ENCODE peak calls at places on chromosome 14, in six cellular contexts. I is IMR-90, Z is H1, M is H9, N is neuronal stem cell, L is trophoblast cell. K is an unnamed sample.

GRCh38 chr14:75433631-75434556 is 6.1 kb downstream of the JDP2 start:
- DNase-seq in I (no peak), Z (no peak), M (no peak), N (no peak), L (no peak), K (peak; percentile 79)

GRCh38 chr14:96844857-96845570 is 47.8 kb downstream of the VRK1 start:
- DNase-seq in I (no peak), Z (no peak), M (no peak), N (no peak), L (no peak), K (no peak)

GRCh38 chr14:100778951-100779690 is 46.8 kb upstream of the MEG3 start:
- DNase-seq in I (no peak), Z (no peak), M (peak; percentile 13), N (no peak), L (no peak), K (no peak)

GRCh38 chr14:67166450-67166853 is 22.8 kb upstream of the GARIN2 start:
- DNase-seq in I (peak; percentile 58), Z (no peak), M (no peak), N (peak; percentile 41), L (peak; percentile 17), K (peak; percentile 49)

GRCh38 chr14:43795600-43796228 is 711.4 kb downstream of the FSCB start:
- DNase-seq in I (peak; percentile 0), Z (no peak), M (no peak), N (no peak), L (no peak), K (peak; percentile 52)

GRCh38 chr14:34593740-34594375 is 36.1 kb downstream of the SNX6 start:
- DNase-seq in I (peak; percentile 83), Z (no peak), M (no peak), N (no peak), L (no peak), K (no peak)

GRCh38 chr14:58659846-58660245 is 22.1 kb downstream of the DACT1 start:
- DNase-seq in I (no peak), Z (no peak), M (no peak), N (no peak), L (no peak), K (no peak)

GRCh38 chr14:99038401-99038800 is 233.6 kb downstream of the BCL11B start:
- DNase-seq in I (no peak), Z (no peak), M (no peak), N (no peak), L (no peak), K (no peak)

GRCh38 chr14:68590233-68590535 is 202.7 kb downstream of the ZFP36L1 start:
- DNase-seq in I (no peak), Z (no peak), M (no peak), N (no peak), L (no peak), K (no peak)

GRCh38 chr14:34324363-34324795 is 137.7 kb downstream of the SPTSSA start:
- DNase-seq in I (peak; percentile 26), Z (no peak), M (no peak), N (peak; percentile 56), L (no peak), K (peak; percentile 46)

GRCh38 chr14:85387181-85387580 is 142.8 kb upstream of the FLRT2 start:
- DNase-seq in I (no peak), Z (no peak), M (no peak), N (no peak), L (no peak), K (no peak)

GRCh38 chr14:63555572-63555971 is 12.4 kb upstream of the PPP2R5E start:
- DNase-seq in I (no peak), Z (no peak), M (no peak), N (no peak), L (no peak), K (no peak)

GRCh38 chr14:72948481-72949138 is 22.3 kb downstream of the DCAF4 start:
- DNase-seq in I (peak; percentile 70), Z (peak; percentile 87), M (peak; percentile 65), N (peak; percentile 61), L (peak; percentile 69), K (peak; percentile 63)

GRCh38 chr14:70601162-70601561 is 707 bp upstream of the MED6 start:
- DNase-seq in I (peak; percentile 13), Z (no peak), M (no peak), N (no peak), L (peak; percentile 39), K (peak; percentile 41)

GRCh38 chr14:37411079-37411735 is 183.8 kb downstream of the FOXA1 start:
- DNase-seq in I (no peak), Z (no peak), M (no peak), N (no peak), L (no peak), K (peak; percentile 7)

GRCh38 chr14:55705651-55706340 is 125.8 kb downstream of the KTN1 start:
- DNase-seq in I (no peak), Z (no peak), M (no peak), N (no peak), L (no peak), K (no peak)

DNA sequence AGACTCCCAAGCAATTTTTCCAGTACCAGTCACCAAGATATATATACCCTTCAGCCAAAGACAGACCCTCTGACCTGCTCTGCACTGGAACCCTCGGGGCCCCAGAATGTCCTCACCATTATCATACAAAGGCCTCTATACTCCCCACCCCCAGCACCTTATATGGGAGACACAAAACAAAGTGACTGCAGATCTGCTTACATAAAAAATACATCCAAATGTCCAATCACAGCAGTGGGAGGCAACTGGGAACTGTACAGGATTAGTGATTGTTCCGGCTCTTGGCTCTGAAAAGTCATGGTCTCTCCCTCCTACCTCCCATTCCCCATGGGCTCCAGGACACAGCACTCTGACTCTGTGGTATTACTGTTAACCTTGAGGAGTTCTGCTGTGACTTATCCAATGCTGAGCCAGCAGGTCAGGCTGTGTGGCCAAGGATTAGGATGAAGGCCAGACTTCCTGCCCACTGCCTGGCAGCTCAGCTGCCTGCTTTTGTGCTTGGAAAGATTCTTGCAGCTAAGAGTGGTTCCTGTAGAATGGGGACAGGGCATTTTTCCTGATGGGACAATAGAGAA is 13.7 kb downstream of the OXA1L start:
- DNase-seq in I (peak; percentile 35), Z (no peak), M (no peak), N (no peak), L (no peak), K (peak; percentile 28)
- H2AFZ ChIP-seq in I (peak overlapping the region; percentile 85), Z (no peak overlapping the region), M (no peak overlapping the region), N (peak overlapping the region; percentile 72), L (no peak overlapping the region), K (no peak overlapping the region)

GRCh38 chr14:54291491-54292191 is 105.2 kb upstream of the CDKN3 start:
- DNase-seq in I (no peak), Z (peak; percentile 51), M (peak; percentile 54), N (peak; percentile 18), L (no peak), K (peak; percentile 58)
- H2BK5ac ChIP-seq in I (no peak overlapping the region), Z (no peak overlapping the region), M (no peak overlapping the region), N (no peak overlapping the region), L (no peak overlapping the region), K (no peak overlapping the region)

DNA sequence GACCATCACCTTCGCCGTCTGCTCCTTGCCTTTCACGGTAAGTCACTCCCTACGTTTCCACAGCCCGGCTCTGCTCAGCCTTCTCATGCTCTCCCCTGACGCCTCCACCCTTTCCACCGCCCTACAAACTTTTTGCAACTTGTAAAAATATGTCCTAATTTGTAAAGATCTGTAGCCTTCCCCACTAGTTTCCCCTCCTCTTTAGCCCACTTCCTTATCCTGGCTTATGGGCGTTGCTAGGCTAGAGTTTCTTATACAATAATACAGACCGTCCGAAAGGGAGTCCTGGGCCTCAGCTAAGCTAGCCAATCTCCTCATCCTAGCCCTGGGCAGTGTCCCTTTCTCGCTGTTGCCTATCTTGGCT is 1.2 kb downstream of the PTGER2 start:
- DNase-seq in I (peak; percentile 39), Z (no peak), M (no peak), N (no peak), L (no peak), K (peak; percentile 41)
- H2AFZ ChIP-seq in I (peak overlapping the region; percentile 88), Z (peak overlapping the region; percentile 98), M (no peak overlapping the region), N (peak overlapping the region; percentile 92), L (no peak overlapping the region), K (peak overlapping the region; percentile 15)

DNA sequence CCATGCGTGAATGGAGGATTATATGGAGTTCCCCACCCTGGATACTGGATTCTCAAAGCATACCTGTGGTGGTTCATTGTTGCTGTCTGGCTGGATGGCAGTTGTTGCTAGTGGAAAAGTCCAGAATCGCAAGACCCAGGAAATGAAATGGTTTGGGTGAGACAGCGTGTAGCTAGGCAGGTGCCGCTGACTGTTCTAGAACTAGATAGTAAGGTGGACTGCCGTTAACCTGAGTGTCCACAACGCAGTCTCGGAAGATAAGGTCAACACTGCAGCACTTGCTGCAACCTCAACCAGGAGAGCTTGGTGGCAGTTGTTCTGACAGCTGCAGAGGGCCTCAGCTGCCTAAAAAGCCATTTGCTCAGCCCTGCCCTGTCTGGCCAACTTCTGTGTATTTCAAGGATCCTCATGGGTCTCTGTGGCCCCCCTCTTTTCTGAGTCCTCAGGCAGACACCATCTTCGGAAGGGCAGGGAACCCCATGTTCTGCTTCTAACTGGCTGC is 15.5 kb upstream of the IRF2BPL start:
- DNase-seq in I (no peak), Z (no peak), M (no peak), N (no peak), L (peak; percentile 38), K (no peak)
- H2BK5ac ChIP-seq in I (peak overlapping the region; percentile 96), Z (peak overlapping the region; percentile 81), M (no peak overlapping the region), N (no peak overlapping the region), L (peak overlapping the region; percentile 22), K (no peak overlapping the region)

DNA sequence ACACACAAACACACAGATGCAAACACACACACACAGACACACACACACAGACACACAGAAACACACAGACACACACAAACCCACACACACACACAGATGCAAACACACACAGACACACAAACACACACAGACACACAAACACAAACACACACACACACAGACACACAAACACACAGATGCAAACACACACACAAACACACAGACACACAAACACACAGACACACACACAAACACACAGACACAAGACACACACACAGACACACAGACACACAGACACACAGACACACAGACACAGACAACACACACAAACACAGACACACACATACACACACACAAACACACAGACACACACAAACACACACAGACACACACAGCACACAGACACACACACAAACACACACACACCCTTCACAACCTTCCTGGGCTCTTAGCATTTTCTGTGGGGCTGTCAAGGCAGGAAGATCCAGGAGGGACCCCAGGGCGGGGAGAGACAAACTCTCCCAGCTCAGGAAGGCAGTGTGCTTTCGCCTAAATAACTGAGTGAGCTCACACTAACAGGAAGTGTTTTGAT is 24.2 kb upstream of the INF2 start:
- DNase-seq in I (peak; percentile 33), Z (no peak), M (no peak), N (no peak), L (no peak), K (peak; percentile 47)
- H2AFZ ChIP-seq in I (peak overlapping the region; percentile 81), Z (no peak overlapping the region), M (no peak overlapping the region), N (peak overlapping the region; percentile 72), L (no peak overlapping the region), K (peak overlapping the region; percentile 79)

GRCh38 chr14:79658224-79658623 is 553.1 kb downstream of the DIO2 start:
- DNase-seq in I (no peak), Z (no peak), M (no peak), N (no peak), L (no peak), K (no peak)
- H2BK5ac ChIP-seq in I (no peak overlapping the region), Z (no peak overlapping the region), M (no peak overlapping the region), N (no peak overlapping the region), L (no peak overlapping the region), K (no peak overlapping the region)